ENCODE peak calls at places on chromosomes 3 and 15, in nine cellular contexts. L is body of pancreas; Y is A549; A is astrocyte of the spinal cord; K is Jurkat, Clone E6-1; P is ovary; T is bronchial epithelial cell; R is AG04449; D is aorta. S is an unnamed sample.

GRCh38 chr3:112643621-112644236 is 2.8 kb upstream of the CCDC80 start:
- DNase-seq in L (no peak), T (no peak), K (no peak), D (no peak), R (no peak), A (no peak), Y (no peak), P (no peak), S (no peak)

GRCh38 chr3:192170659-192171058 is 556.7 kb downstream of the FGF12 start:
- DNase-seq in L (no peak), D (no peak), T (peak; percentile 59), P (no peak), A (peak; percentile 9), K (no peak), R (no peak), Y (no peak), S (peak; percentile 86)

GRCh38 chr3:189457201-189457607 is 174.0 kb upstream of the TP63 start:
- DNase-seq in L (no peak), K (no peak), A (peak; percentile 76), R (no peak), Y (no peak), D (no peak), T (peak; percentile 63), P (no peak), S (peak; percentile 80)

GRCh38 chr15:60584355-60585023 is 105.5 kb upstream of the ICE2 start:
- DNase-seq in D (no peak), R (no peak), T (peak; percentile 70), L (no peak), P (no peak), Y (no peak), K (peak; percentile 80), A (no peak), S (peak; percentile 69)

GRCh38 chr3:73827658-73828313 is 203.0 kb upstream of the PDZRN3 start:
- DNase-seq in Y (no peak), R (no peak), D (no peak), T (no peak), K (no peak), L (peak; percentile 20), P (no peak), A (no peak), S (no peak)

GRCh38 chr3:71031914-71032521 is 551.5 kb downstream of the FOXP1 start:
- DNase-seq in L (no peak), A (no peak), P (no peak), R (no peak), D (no peak), K (no peak), T (no peak), Y (no peak), S (no peak)

GRCh38 chr15:95684126-95684525 is 646.4 kb upstream of the NR2F2 start:
- DNase-seq in Y (no peak), K (no peak), A (no peak), T (no peak), R (no peak), L (no peak), D (no peak), P (no peak), S (peak; percentile 6)

GRCh38 chr3:190180268-190180667 is 59.6 kb upstream of the P3H2 start:
- DNase-seq in D (no peak), T (peak; percentile 93), Y (no peak), R (no peak), L (no peak), A (no peak), K (no peak), P (no peak), S (peak; percentile 83)

GRCh38 chr3:129501630-129502029 is 26.8 kb upstream of the RHO start:
- DNase-seq in D (no peak), P (no peak), A (no peak), R (no peak), K (no peak), Y (no peak), T (no peak), L (no peak), S (no peak)

GRCh38 chr3:119418641-119419040 is 44.8 kb downstream of the TMEM39A start:
- DNase-seq in R (peak; percentile 5), T (no peak), P (no peak), L (no peak), K (no peak), D (no peak), A (no peak), Y (no peak), S (no peak)

GRCh38 chr3:39065197-39065596 is 13.4 kb downstream of the WDR48 start:
- DNase-seq in R (no peak), P (no peak), L (no peak), K (peak; percentile 31), Y (peak; percentile 51), A (peak; percentile 49), D (no peak), T (peak; percentile 52), S (peak; percentile 52)

GRCh38 chr15:41796457-41796856 is 22.2 kb downstream of the MAPKBP1 start:
- DNase-seq in P (no peak), A (peak; percentile 62), D (no peak), R (peak; percentile 21), K (no peak), L (no peak), T (peak; percentile 56), Y (no peak), S (peak; percentile 61)

GRCh38 chr3:64224826-64225606 is at the start of gene PRICKLE2:
- DNase-seq in A (peak; percentile 91), L (peak; percentile 69), D (peak; percentile 96), K (no peak), R (peak; percentile 69), Y (peak; percentile 90), T (no peak), P (peak; percentile 85), S (peak; percentile 68)
- H3K4me3 ChIP-seq in A (peak within 1 kb of the TSS; percentile 35), L (no peak within 1 kb of the TSS), D (peak within 1 kb of the TSS; percentile 34), K (no peak within 1 kb of the TSS), R (peak within 1 kb of the TSS; percentile 52), Y (peak within 1 kb of the TSS; percentile 70), T (no peak within 1 kb of the TSS), P (peak within 1 kb of the TSS; percentile 24), S (no peak within 1 kb of the TSS)

GRCh38 chr15:71782447-71783165 is 27.7 kb upstream of the NR2E3 start:
- DNase-seq in R (no peak), K (no peak), P (no peak), Y (no peak), L (no peak), A (no peak), D (no peak), T (no peak), S (no peak)
- H3K4me3 ChIP-seq in R (no peak overlapping the region), K (no peak overlapping the region), P (no peak overlapping the region), Y (no peak overlapping the region), L (no peak overlapping the region), A (no peak overlapping the region), D (no peak overlapping the region), T (no peak overlapping the region), S (no peak overlapping the region)

DNA sequence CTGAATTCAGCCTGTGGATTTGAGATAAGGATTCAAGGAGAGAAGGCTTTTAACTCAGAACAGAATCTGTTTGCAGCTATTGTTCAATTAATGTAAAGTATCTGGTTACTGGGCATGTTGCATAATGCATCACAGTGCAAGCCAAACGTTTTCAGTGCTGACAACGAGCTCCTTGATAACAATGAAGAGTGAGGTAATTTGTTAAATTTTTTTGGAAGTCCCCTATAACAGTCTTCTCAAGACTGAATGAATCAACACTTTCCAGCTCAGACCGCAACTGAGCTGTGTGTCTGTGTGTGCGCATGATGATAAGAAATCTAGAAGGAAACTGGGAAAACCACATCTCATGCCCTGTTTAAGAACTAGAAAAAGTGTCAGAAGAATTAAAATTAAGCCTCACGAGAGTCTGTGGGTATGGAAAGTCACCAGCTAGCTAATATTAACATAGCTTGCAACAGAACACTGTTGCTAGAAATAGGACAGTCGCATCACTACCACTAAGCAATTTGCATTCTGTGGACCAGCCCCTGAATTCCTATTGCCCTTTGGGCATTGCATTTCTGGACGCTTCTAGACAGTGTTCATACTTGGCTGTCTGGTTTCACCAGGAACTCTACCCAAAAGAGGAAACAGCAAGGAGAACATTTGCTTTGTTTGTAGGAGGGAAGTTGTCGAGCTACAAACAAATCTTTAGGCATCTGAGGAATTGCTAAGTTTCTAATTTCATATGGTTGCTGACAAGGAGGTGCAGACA is 43.7 kb upstream of the ATP2C1 start:
- DNase-seq in K (peak; percentile 99), A (peak; percentile 56), T (peak; percentile 96), P (no peak), R (no peak), Y (peak; percentile 1), L (no peak), D (no peak), S (peak; percentile 89)
- H3K4me3 ChIP-seq in K (peak overlapping the region; percentile 45), A (no peak overlapping the region), T (peak overlapping the region; percentile 25), P (no peak overlapping the region), R (no peak overlapping the region), Y (no peak overlapping the region), L (no peak overlapping the region), D (peak overlapping the region; percentile 43), S (peak overlapping the region; percentile 20)

GRCh38 chr3:160018959-160019358 is 30.3 kb downstream of the IL12A start:
- DNase-seq in Y (no peak), A (no peak), P (no peak), R (no peak), D (no peak), T (no peak), L (no peak), K (no peak), S (no peak)

GRCh38 chr3:160012108-160012507 is 23.5 kb downstream of the IL12A start:
- DNase-seq in T (no peak), A (no peak), D (no peak), K (no peak), P (no peak), R (no peak), L (no peak), Y (no peak), S (no peak)

GRCh38 chr3:160020057-160020711 is 31.5 kb downstream of the IL12A start:
- DNase-seq in K (no peak), A (no peak), R (no peak), L (no peak), P (no peak), D (no peak), Y (no peak), T (no peak), S (no peak)

GRCh38 chr3:160022068-160022467 is 33.4 kb downstream of the IL12A start:
- DNase-seq in A (no peak), Y (no peak), D (no peak), R (no peak), K (no peak), P (no peak), T (no peak), L (no peak), S (no peak)

DNA sequence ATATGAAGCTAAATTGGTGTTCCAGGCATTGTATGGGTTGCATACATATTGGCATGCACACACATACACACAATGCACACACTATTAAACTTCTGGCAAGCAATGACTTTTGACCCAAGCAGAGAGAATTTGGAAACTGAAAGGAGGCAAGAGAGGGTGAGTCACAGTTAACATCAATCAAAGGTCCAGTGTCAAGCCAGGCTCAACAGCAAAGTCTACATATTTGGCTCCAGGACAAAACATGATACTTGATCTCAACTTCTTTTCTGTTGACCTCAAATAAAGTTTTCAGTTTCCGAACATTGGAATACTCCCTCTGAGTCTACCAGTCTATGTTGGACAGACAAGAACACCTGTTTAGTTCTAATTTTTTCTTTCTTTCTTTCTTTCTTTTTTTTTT is 28.3 kb downstream of the IL12A start:
- DNase-seq in K (no peak), A (peak; percentile 55), D (no peak), Y (peak; percentile 19), L (no peak), T (peak; percentile 12), R (no peak), P (no peak), S (peak; percentile 8)
- H3K4me3 ChIP-seq in K (no peak overlapping the region), A (no peak overlapping the region), D (no peak overlapping the region), Y (no peak overlapping the region), L (no peak overlapping the region), T (no peak overlapping the region), R (no peak overlapping the region), P (no peak overlapping the region), S (no peak overlapping the region)

S was measured in epithelial cell of esophagus.